ENCODE peak calls at places on chromosomes 6 and 20, in four cellular contexts. P is PC-9; H is HCT116; Z is stimulated activated CD8-positive, alpha-beta memory T cell treated with anti-CD3 and anti-CD28 coated beads, Interleukin-7, amount 100 ng/mL, for 1 hour. Y is an unnamed sample.

GRCh38 chr6:37516920-37517405 is 17.3 kb upstream of the CCDC167 start:
- DNase-seq in P (no peak), H (no peak), Z (no peak), Y (no peak)

GRCh38 chr6:150142304-150142656 is 564 bp upstream of the PPP1R14C start:
- DNase-seq in H (no peak), Z (no peak), P (peak), Y (no peak)

GRCh38 chr20:53738039-53738944 is 144.7 kb upstream of the ZNF217 start:
- DNase-seq in H (no peak), Z (no peak), P (peak), Y (peak)

GRCh38 chr6:159042003-159042823 is 2.6 kb downstream of the TAGAP start:
- DNase-seq in P (peak), H (peak), Z (peak), Y (peak)

GRCh38 chr6:10582774-10583508 is 61.8 kb downstream of the GCNT2 start:
- DNase-seq in H (no peak), P (no peak), Z (no peak), Y (no peak)

GRCh38 chr6:23137596-23137995 is 568.2 kb downstream of the HDGFL1 start:
- DNase-seq in H (no peak), Z (no peak), P (no peak), Y (peak)

GRCh38 chr6:126721581-126722145 is 381.7 kb downstream of the CENPW start:
- DNase-seq in Z (no peak), P (peak), H (peak), Y (peak)

GRCh38 chr6:139872635-139873034 is 498.2 kb upstream of the CITED2 start:
- DNase-seq in Z (no peak), P (no peak), H (no peak), Y (no peak)

GRCh38 chr20:32538526-32538918 is 46.6 kb downstream of the NOL4L start:
- DNase-seq in H (no peak), P (peak), Z (no peak), Y (no peak)

GRCh38 chr20:50019466-50020256 is 36.9 kb downstream of the SNAI1 start:
- DNase-seq in Z (no peak), H (no peak), P (peak), Y (no peak)

GRCh38 chr6:124888581-124889371 is 73.5 kb upstream of the RNF217 start:
- DNase-seq in Z (no peak), H (no peak), P (no peak), Y (no peak)

GRCh38 chr6:30192076-30192475 is 21.1 kb downstream of the TRIM26 start:
- DNase-seq in H (no peak), Z (no peak), P (no peak), Y (no peak)

GRCh38 chr6:89145962-89146747 is at the start of gene PM20D2:
- DNase-seq in Z (peak), H (peak), P (no peak), Y (no peak)

GRCh38 chr20:60294627-60295026 is 336.4 kb downstream of the CDH26 start:
- DNase-seq in H (no peak), P (no peak), Z (no peak), Y (no peak)